ENCODE peak calls at places on chromosomes 11 and 22, in four cellular contexts. T, U, X and J are unnamed samples.

GRCh38 chr11:128687321-128687720 is 6.6 kb upstream of the FLI1 start:
- DNase-seq in X (no peak), T (peak), U (no peak), J (peak)

GRCh38 chr11:92960886-92961285 is 8.6 kb upstream of the MTNR1B start:
- DNase-seq in T (no peak), X (no peak), U (no peak), J (no peak)

GRCh38 chr11:79043726-79044125 is 397.1 kb downstream of the TENM4 start:
- DNase-seq in U (no peak), X (no peak), T (no peak), J (no peak)

GRCh38 chr11:8814923-8815240 is 96.1 kb upstream of the AKIP1 start:
- DNase-seq in X (no peak), U (no peak), T (no peak), J (no peak)

GRCh38 chr11:36467913-36468312 is 42.2 kb downstream of the TRAF6 start:
- DNase-seq in X (no peak), T (no peak), U (no peak), J (no peak)

GRCh38 chr11:71200172-71200716 is 52.1 kb downstream of the SHANK2 start:
- DNase-seq in T (no peak), U (no peak), X (no peak), J (no peak)

GRCh38 chr11:112612283-112612849 is 348.9 kb upstream of the NCAM1 start:
- DNase-seq in X (no peak), U (no peak), T (peak), J (peak)

GRCh38 chr22:41501209-41501608 is 32.3 kb downstream of the ACO2 start:
- DNase-seq in T (no peak), U (no peak), X (no peak), J (no peak)

GRCh38 chr11:59813364-59813763 is 2.8 kb upstream of the MRPL16 start:
- DNase-seq in X (no peak), T (no peak), U (no peak), J (no peak)

GRCh38 chr11:70019576-70020011 is 58.5 kb upstream of the ANO1 start:
- DNase-seq in T (no peak), X (no peak), U (no peak), J (no peak)

GRCh38 chr11:111413849-111414248 is 34.8 kb upstream of the POU2AF1 start:
- DNase-seq in T (no peak), U (no peak), X (no peak), J (no peak)

GRCh38 chr22:45475876-45476514 is 26.7 kb upstream of the FBLN1 start:
- DNase-seq in T (no peak), X (no peak), U (no peak), J (no peak)

GRCh38 chr11:61140416-61140815 is 20.8 kb downstream of the VPS37C start:
- DNase-seq in T (no peak), U (no peak), X (no peak), J (no peak)

GRCh38 chr11:103987631-103988594 is 48.5 kb upstream of the DDI1 start:
- DNase-seq in U (no peak), T (peak), X (no peak), J (no peak)
- TF ChIP-seq CTCF in U (no peak), T (no peak), X (no peak), J (no peak)

GRCh38 chr11:65625628-65626342 is 10.2 kb downstream of the PCNX3 start:
- DNase-seq in X (peak), T (peak), U (no peak), J (peak)
- TF ChIP-seq CTCF in X (peak), T (peak), U (peak), J (peak)

DNA sequence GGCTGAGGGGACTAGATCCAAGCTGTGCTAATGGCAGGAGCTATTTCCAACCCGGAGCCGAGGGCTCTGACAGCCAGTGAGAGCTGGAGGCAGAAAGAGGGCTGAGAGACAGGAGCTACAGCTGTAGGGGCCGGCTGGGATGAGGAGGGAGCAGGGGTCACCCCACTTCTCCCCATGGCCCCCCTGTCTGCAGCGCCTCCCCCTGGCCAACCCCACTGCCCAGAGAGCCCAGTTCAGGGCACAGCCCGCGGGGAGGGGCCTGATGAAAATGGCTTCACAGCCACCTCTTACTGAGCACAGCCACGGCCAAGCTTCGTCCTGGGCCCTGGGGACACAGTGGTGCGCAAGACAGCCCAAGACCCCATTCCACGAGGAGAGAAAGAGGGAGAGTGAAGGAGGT is 27.9 kb downstream of the RPL3 start:
- DNase-seq in X (no peak), U (no peak), T (no peak), J (no peak)
- TF ChIP-seq CTCF in X (no peak), U (peak), T (no peak), J (no peak)

GRCh38 chr11:102268083-102268984 is 49.0 kb upstream of the BIRC3 start:
- DNase-seq in U (peak), T (peak), X (peak), J (peak)
- TF ChIP-seq CTCF in U (peak), T (peak), X (peak), J (no peak)

GRCh38 chr11:132099692-132100091 is 729.3 kb downstream of the NTM start:
- DNase-seq in T (peak), U (no peak), X (peak), J (peak)
- TF ChIP-seq CTCF in T (peak), U (peak), X (peak), J (peak)

GRCh38 chr11:124123587-124123986 is 8.3 kb downstream of the VWA5A start:
- DNase-seq in T (peak), U (no peak), X (no peak), J (no peak)
- TF ChIP-seq CTCF in T (peak), U (peak), X (no peak), J (peak)

GRCh38 chr22:21022955-21023614 is 8.1 kb downstream of the P2RX6 start:
- DNase-seq in U (no peak), T (no peak), X (no peak), J (no peak)
- TF ChIP-seq CTCF in U (peak), T (no peak), X (no peak), J (no peak)